ENCODE peak calls at places on chromosomes 4 and X, in four cellular contexts. One of them, this sample, is unnamed.

GRCh38 chr4:19514276-19515070 is 737.2 kb upstream of the SLIT2 start:
- DNase-seq in WTC11: no peak
- DNase-seq in GM12878: no peak
- DNase-seq in HepG2: no peak
- DNase-seq in this sample: no peak

GRCh38 chr4:80615099-80615498 is 279.6 kb downstream of the CFAP299 start:
- DNase-seq in HepG2: peak
- DNase-seq in WTC11: no peak
- DNase-seq in GM12878: no peak
- DNase-seq in this sample: no peak

GRCh38 chr4:77010841-77011354 is 61.3 kb downstream of the SEPTIN11 start:
- DNase-seq in WTC11: no peak
- DNase-seq in HepG2: no peak
- DNase-seq in GM12878: no peak
- DNase-seq in this sample: no peak

GRCh38 chr4:115054836-115055235 is 58.6 kb downstream of the NDST4 start:
- DNase-seq in GM12878: no peak
- DNase-seq in WTC11: peak
- DNase-seq in HepG2: peak
- DNase-seq in this sample: no peak

GRCh38 chrX:30504309-30504708 is 73.3 kb downstream of the TASL start:
- DNase-seq in GM12878: peak
- DNase-seq in WTC11: no peak
- DNase-seq in HepG2: peak
- DNase-seq in this sample: peak

GRCh38 chr4:127616898-127617297 is 15.9 kb upstream of the INTU start:
- DNase-seq in GM12878: no peak
- DNase-seq in HepG2: no peak
- DNase-seq in WTC11: no peak
- DNase-seq in this sample: no peak

GRCh38 chr4:74109116-74109791 is 10.3 kb upstream of the CXCL2 start:
- DNase-seq in HepG2: no peak
- DNase-seq in GM12878: no peak
- DNase-seq in WTC11: peak
- DNase-seq in this sample: no peak

GRCh38 chr4:149555146-149555545 is 260.5 kb downstream of the IQCM start:
- DNase-seq in GM12878: no peak
- DNase-seq in WTC11: no peak
- DNase-seq in HepG2: no peak
- DNase-seq in this sample: no peak

GRCh38 chrX:154367474-154368308 is 6.7 kb downstream of the FLNA start:
- DNase-seq in WTC11: no peak
- DNase-seq in GM12878: no peak
- DNase-seq in HepG2: no peak
- DNase-seq in this sample: no peak

GRCh38 chrX:11786862-11787261 is 28.8 kb downstream of the MSL3 start:
- DNase-seq in GM12878: no peak
- DNase-seq in WTC11: no peak
- DNase-seq in HepG2: no peak
- DNase-seq in this sample: no peak

GRCh38 chr4:44157611-44158277 is 290.9 kb downstream of the KCTD8 start:
- DNase-seq in HepG2: peak
- DNase-seq in WTC11: no peak
- DNase-seq in GM12878: no peak
- DNase-seq in this sample: no peak

GRCh38 chrX:115649461-115650063 is 88.6 kb downstream of the PLS3 start:
- DNase-seq in WTC11: no peak
- DNase-seq in GM12878: no peak
- DNase-seq in HepG2: no peak
- DNase-seq in this sample: no peak

GRCh38 chrX:49117597-49117996 is 5.9 kb downstream of the GPKOW start:
- DNase-seq in WTC11: no peak
- DNase-seq in GM12878: no peak
- DNase-seq in HepG2: no peak
- DNase-seq in this sample: no peak

GRCh38 chrX:49122499-49122898 is 1.0 kb downstream of the GPKOW start:
- DNase-seq in WTC11: no peak
- DNase-seq in GM12878: no peak
- DNase-seq in HepG2: no peak
- DNase-seq in this sample: no peak

GRCh38 chrX:49116076-49116475 is 7.5 kb downstream of the GPKOW start:
- DNase-seq in HepG2: no peak
- DNase-seq in WTC11: no peak
- DNase-seq in GM12878: no peak
- DNase-seq in this sample: no peak

GRCh38 chrX:49120104-49120503 is 3.4 kb downstream of the GPKOW start:
- DNase-seq in GM12878: no peak
- DNase-seq in HepG2: no peak
- DNase-seq in WTC11: no peak
- DNase-seq in this sample: peak
- TF ChIP-seq ATF2 in GM12878: no peak
- TF ChIP-seq ATF2 in HepG2: no peak
- TF ChIP-seq ATF2 in WTC11: no peak
- TF ChIP-seq ATF2 in this sample: no peak

GRCh38 chr4:100348472-100348871 is 158.2 kb upstream of the DDIT4L start:
- DNase-seq in HepG2: peak
- DNase-seq in WTC11: no peak
- DNase-seq in GM12878: no peak
- DNase-seq in this sample: no peak
- TF ChIP-seq CREM in HepG2: no peak
- TF ChIP-seq CREM in WTC11: no peak
- TF ChIP-seq CREM in GM12878: no peak
- TF ChIP-seq CREM in this sample: no peak

GRCh38 chr4:102823897-102824296 is 3.5 kb downstream of the UBE2D3 start:
- DNase-seq in WTC11: no peak
- DNase-seq in HepG2: no peak
- DNase-seq in GM12878: no peak
- DNase-seq in this sample: no peak

GRCh38 chr4:102824398-102824797 is 3.0 kb downstream of the UBE2D3 start:
- DNase-seq in GM12878: no peak
- DNase-seq in WTC11: no peak
- DNase-seq in HepG2: no peak
- DNase-seq in this sample: no peak

GRCh38 chr4:102826105-102826889 is 1.1 kb downstream of the UBE2D3 start:
- DNase-seq in WTC11: no peak
- DNase-seq in HepG2: no peak
- DNase-seq in GM12878: no peak
- DNase-seq in this sample: no peak

GRCh38 chr4:102826890-102827673 is at the start of gene UBE2D3:
- DNase-seq in GM12878: peak
- DNase-seq in HepG2: peak
- DNase-seq in WTC11: peak
- DNase-seq in this sample: peak

GRCh38 chr4:102825261-102826071 is 1.9 kb downstream of the UBE2D3 start:
- DNase-seq in WTC11: no peak
- DNase-seq in GM12878: no peak
- DNase-seq in HepG2: peak
- DNase-seq in this sample: no peak
- TF ChIP-seq ATF2 in WTC11: no peak
- TF ChIP-seq ATF2 in GM12878: no peak
- TF ChIP-seq ATF2 in HepG2: no peak
- TF ChIP-seq ATF2 in this sample: no peak

DNA sequence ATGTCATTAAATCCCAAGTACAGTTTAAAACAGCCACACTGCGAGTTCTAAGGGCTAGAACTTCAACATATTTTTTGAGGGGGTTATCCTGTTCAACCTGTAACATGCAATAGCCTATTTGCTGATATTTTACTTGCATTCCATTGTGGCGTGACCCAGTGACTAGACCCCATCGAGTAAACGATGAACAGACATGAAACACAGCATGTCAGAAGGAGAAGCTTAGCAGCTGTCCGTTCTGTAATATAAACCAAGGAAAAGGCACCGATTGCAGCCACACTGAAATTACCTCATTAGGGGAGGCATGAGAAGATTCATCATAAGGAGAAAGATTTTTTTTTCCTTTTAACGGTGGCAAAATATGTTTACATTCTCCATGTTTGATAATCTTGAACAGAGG is 232.6 kb downstream of the ARHGAP10 start:
- DNase-seq in HepG2: no peak
- DNase-seq in WTC11: no peak
- DNase-seq in GM12878: no peak
- DNase-seq in this sample: no peak
- TF ChIP-seq CREM in HepG2: no peak
- TF ChIP-seq CREM in WTC11: no peak
- TF ChIP-seq CREM in GM12878: no peak
- TF ChIP-seq CREM in this sample: no peak

GRCh38 chrX:81957900-81958545 is 756.1 kb downstream of the SH3BGRL start:
- DNase-seq in HepG2: no peak
- DNase-seq in GM12878: no peak
- DNase-seq in WTC11: no peak
- DNase-seq in this sample: no peak
- TF ChIP-seq ATF2 in HepG2: no peak
- TF ChIP-seq ATF2 in GM12878: no peak
- TF ChIP-seq ATF2 in WTC11: no peak
- TF ChIP-seq ATF2 in this sample: no peak

GRCh38 chrX:119887721-119888425 is 7.8 kb upstream of the AKAP14 start:
- DNase-seq in GM12878: no peak
- DNase-seq in HepG2: peak
- DNase-seq in WTC11: peak
- DNase-seq in this sample: peak
- TF ChIP-seq CREM in GM12878: no peak
- TF ChIP-seq CREM in HepG2: no peak
- TF ChIP-seq CREM in WTC11: no peak
- TF ChIP-seq CREM in this sample: no peak